ENCODE peak calls at places on chromosomes 13 and 19, in nine cellular contexts. C is stimulated activated naive CD4-positive, alpha-beta T cell; T is EL; H is stimulated activated CD4-positive, alpha-beta T cell treated with anti-CD3 and anti-CD28 coated beads, Interleukin-1b, Interleukin-23, amount 100 ng/mL, for 4 hours; K is globus pallidus; I is GM04503; L is COR-L47; R is endothelial cell; U is stimulated activated CD8-positive, alpha-beta memory T cell treated with anti-CD3 and anti-CD28 coated beads, Interleukin-15, amount 100 ng/mL, for 24 hours. O is an unnamed sample.

GRCh38 chr13:75795274-75795673 is 159.1 kb downstream of the LMO7 start:
- DNase-seq in C (no peak), T (no peak), H (no peak), K (no peak), I (no peak), L (no peak), R (no peak), U (no peak), O (no peak)

GRCh38 chr19:13012690-13013608 is 17.7 kb downstream of the NFIX start:
- DNase-seq in C (no peak), T (peak), H (peak), K (peak), I (no peak), L (no peak), R (no peak), U (no peak), O (no peak)

GRCh38 chr13:23985846-23986245 is 88.5 kb upstream of the C1QTNF9B start:
- DNase-seq in C (no peak), T (no peak), H (no peak), K (peak), I (no peak), L (no peak), R (no peak), U (no peak), O (no peak)

GRCh38 chr19:18340990-18341868 is 831 bp downstream of the PGPEP1 start:
- DNase-seq in C (peak), T (peak), H (peak), K (peak), I (no peak), L (no peak), R (no peak), U (peak), O (peak)

GRCh38 chr19:48683349-48683748 is 10.5 kb upstream of the NTN5 start:
- DNase-seq in C (peak), T (peak), H (peak), K (peak), I (no peak), L (peak), R (no peak), U (no peak), O (no peak)

GRCh38 chr19:29524912-29525870 is 603 bp upstream of the VSTM2B start:
- DNase-seq in C (no peak), T (no peak), H (no peak), K (peak), I (no peak), L (no peak), R (peak), U (no peak), O (no peak)

GRCh38 chr19:18651738-18652137 is 14.9 kb downstream of the KLHL26 start:
- DNase-seq in C (no peak), T (no peak), H (no peak), K (no peak), I (no peak), L (no peak), R (no peak), U (no peak), O (no peak)

GRCh38 chr13:66154354-66154753 is 1075.8 kb downstream of the PCDH9 start:
- DNase-seq in C (no peak), T (no peak), H (no peak), K (no peak), I (no peak), L (no peak), R (no peak), U (no peak), O (no peak)

GRCh38 chr19:39438270-39438934 is 2.7 kb upstream of the RPS16 start:
- DNase-seq in C (no peak), T (peak), H (no peak), K (no peak), I (no peak), L (no peak), R (no peak), U (no peak), O (no peak)

GRCh38 chr13:73146705-73147104 is 87.9 kb downstream of the KLF5 start:
- DNase-seq in C (no peak), T (peak), H (no peak), K (no peak), I (no peak), L (no peak), R (no peak), U (no peak), O (no peak)

GRCh38 chr19:42140125-42140754 is 8.0 kb upstream of the POU2F2 start:
- DNase-seq in C (no peak), T (peak), H (no peak), K (no peak), I (no peak), L (no peak), R (peak), U (no peak), O (no peak)

GRCh38 chr13:41746259-41746658 is 214.7 kb downstream of the VWA8 start:
- DNase-seq in C (no peak), T (peak), H (no peak), K (no peak), I (peak), L (no peak), R (no peak), U (no peak), O (no peak)

GRCh38 chr13:28229522-28229921 is 91.2 kb downstream of the PAN3 start:
- DNase-seq in C (no peak), T (no peak), H (no peak), K (no peak), I (no peak), L (no peak), R (no peak), U (no peak), O (no peak)

GRCh38 chr13:32282096-32282711 is 33.0 kb downstream of the ZAR1L start:
- DNase-seq in C (no peak), T (no peak), H (no peak), K (no peak), I (no peak), L (no peak), R (no peak), U (no peak), O (no peak)

GRCh38 chr19:28196961-28197360 is 1016.0 kb downstream of the UQCRFS1 start:
- DNase-seq in C (no peak), T (no peak), H (no peak), K (no peak), I (no peak), L (no peak), R (no peak), U (no peak), O (no peak)

GRCh38 chr19:3374369-3375112 is 8.2 kb downstream of the NFIC start:
- DNase-seq in C (no peak), T (no peak), H (no peak), K (no peak), I (no peak), L (no peak), R (no peak), U (no peak), O (no peak)

GRCh38 chr19:55147408-55148251 is 1.4 kb downstream of the TNNT1 start:
- DNase-seq in C (no peak), T (no peak), H (no peak), K (no peak), I (no peak), L (no peak), R (no peak), U (no peak), O (no peak)

GRCh38 chr13:20033486-20033885 is 75.0 kb downstream of the ZMYM2 start:
- DNase-seq in C (no peak), T (no peak), H (no peak), K (no peak), I (no peak), L (no peak), R (no peak), U (no peak), O (no peak)

GRCh38 chr19:29499921-29500590 is 25.7 kb upstream of the VSTM2B start:
- DNase-seq in C (no peak), T (no peak), H (no peak), K (peak), I (no peak), L (no peak), R (no peak), U (no peak), O (no peak)

GRCh38 chr13:46603165-46603603 is 50.2 kb downstream of the LRCH1 start:
- DNase-seq in C (no peak), T (no peak), H (no peak), K (no peak), I (no peak), L (no peak), R (no peak), U (no peak), O (no peak)

GRCh38 chr19:16297575-16298178 is 26.9 kb upstream of the KLF2 start:
- DNase-seq in C (no peak), T (no peak), H (no peak), K (no peak), I (no peak), L (no peak), R (no peak), U (no peak), O (no peak)

GRCh38 chr19:10419200-10419645 is 1.1 kb upstream of the PDE4A start:
- DNase-seq in C (no peak), T (no peak), H (no peak), K (no peak), I (no peak), L (no peak), R (no peak), U (no peak), O (peak)

GRCh38 chr19:703651-704446 is 4.9 kb upstream of the PALM start:
- DNase-seq in C (peak), T (peak), H (peak), K (no peak), I (no peak), L (no peak), R (peak), U (peak), O (peak)

GRCh38 chr13:80630685-80631121 is 289.8 kb upstream of the SPRY2 start:
- DNase-seq in C (no peak), T (no peak), H (no peak), K (no peak), I (no peak), L (no peak), R (no peak), U (no peak), O (no peak)

GRCh38 chr19:34259367-34259865 is 5.1 kb downstream of the GARRE1 start:
- DNase-seq in C (no peak), T (peak), H (no peak), K (no peak), I (no peak), L (no peak), R (no peak), U (no peak), O (no peak)

GRCh38 chr13:27262546-27262945 is 8.1 kb upstream of the RASL11A start:
- DNase-seq in C (no peak), T (no peak), H (no peak), K (no peak), I (no peak), L (no peak), R (no peak), U (no peak), O (no peak)

GRCh38 chr19:18205180-18205915 is 1.5 kb upstream of the RAB3A start:
- DNase-seq in C (no peak), T (peak), H (peak), K (peak), I (no peak), L (peak), R (peak), U (no peak), O (no peak)